ENCODE peak calls at places on chromosomes 2 and 18, in ten cellular contexts. One of them, this sample, is unnamed.

GRCh38 chr2:72367530-72368225 is 220.0 kb upstream of the CYP26B1 start:
- DNase-seq in PC-3: peak
- DNase-seq in foreskin fibroblast: peak
- DNase-seq in sigmoid colon: no peak
- DNase-seq in retinal pigment epithelial cell: peak
- DNase-seq in IMR-90: peak
- DNase-seq in coronary artery: peak
- DNase-seq in fibroblast of lung: peak
- DNase-seq in ascending aorta: peak
- DNase-seq in AG04450: peak
- DNase-seq in this sample: peak

GRCh38 chr2:190980630-190981214 is 33.2 kb downstream of the STAT1 start:
- DNase-seq in PC-3: no peak
- DNase-seq in sigmoid colon: no peak
- DNase-seq in foreskin fibroblast: no peak
- DNase-seq in AG04450: no peak
- DNase-seq in retinal pigment epithelial cell: no peak
- DNase-seq in coronary artery: no peak
- DNase-seq in ascending aorta: no peak
- DNase-seq in IMR-90: no peak
- DNase-seq in fibroblast of lung: no peak
- DNase-seq in this sample: no peak

GRCh38 chr2:165776796-165777195 is 17.3 kb downstream of the GALNT3 start:
- DNase-seq in foreskin fibroblast: no peak
- DNase-seq in coronary artery: no peak
- DNase-seq in retinal pigment epithelial cell: no peak
- DNase-seq in ascending aorta: no peak
- DNase-seq in sigmoid colon: no peak
- DNase-seq in PC-3: no peak
- DNase-seq in AG04450: no peak
- DNase-seq in fibroblast of lung: no peak
- DNase-seq in IMR-90: no peak
- DNase-seq in this sample: no peak

GRCh38 chr18:37575646-37576045 is 10.0 kb upstream of the CELF4 start:
- DNase-seq in ascending aorta: no peak
- DNase-seq in IMR-90: no peak
- DNase-seq in coronary artery: peak
- DNase-seq in AG04450: no peak
- DNase-seq in foreskin fibroblast: no peak
- DNase-seq in sigmoid colon: no peak
- DNase-seq in PC-3: no peak
- DNase-seq in fibroblast of lung: no peak
- DNase-seq in retinal pigment epithelial cell: no peak
- DNase-seq in this sample: no peak

GRCh38 chr18:21210278-21210677 is 31.8 kb upstream of the GREB1L start:
- DNase-seq in IMR-90: no peak
- DNase-seq in foreskin fibroblast: no peak
- DNase-seq in fibroblast of lung: no peak
- DNase-seq in AG04450: no peak
- DNase-seq in sigmoid colon: no peak
- DNase-seq in ascending aorta: no peak
- DNase-seq in coronary artery: no peak
- DNase-seq in retinal pigment epithelial cell: no peak
- DNase-seq in PC-3: no peak
- DNase-seq in this sample: no peak

GRCh38 chr2:208359632-208359986 is 47.0 kb upstream of the PTH2R start:
- DNase-seq in retinal pigment epithelial cell: no peak
- DNase-seq in PC-3: no peak
- DNase-seq in sigmoid colon: no peak
- DNase-seq in coronary artery: no peak
- DNase-seq in ascending aorta: no peak
- DNase-seq in fibroblast of lung: no peak
- DNase-seq in foreskin fibroblast: no peak
- DNase-seq in IMR-90: no peak
- DNase-seq in AG04450: no peak
- DNase-seq in this sample: no peak

GRCh38 chr2:54680397-54681032 is 42.9 kb upstream of the EML6 start:
- DNase-seq in IMR-90: peak
- DNase-seq in retinal pigment epithelial cell: no peak
- DNase-seq in ascending aorta: no peak
- DNase-seq in fibroblast of lung: no peak
- DNase-seq in sigmoid colon: no peak
- DNase-seq in foreskin fibroblast: no peak
- DNase-seq in PC-3: peak
- DNase-seq in coronary artery: no peak
- DNase-seq in AG04450: no peak
- DNase-seq in this sample: peak

GRCh38 chr2:198004173-198004572 is 199.8 kb downstream of the PLCL1 start:
- DNase-seq in retinal pigment epithelial cell: no peak
- DNase-seq in sigmoid colon: no peak
- DNase-seq in coronary artery: no peak
- DNase-seq in foreskin fibroblast: peak
- DNase-seq in AG04450: no peak
- DNase-seq in fibroblast of lung: peak
- DNase-seq in PC-3: no peak
- DNase-seq in ascending aorta: no peak
- DNase-seq in IMR-90: no peak
- DNase-seq in this sample: no peak

GRCh38 chr2:3323360-3324035 is 54.1 kb downstream of the EIPR1 start:
- DNase-seq in fibroblast of lung: no peak
- DNase-seq in AG04450: no peak
- DNase-seq in foreskin fibroblast: no peak
- DNase-seq in ascending aorta: no peak
- DNase-seq in retinal pigment epithelial cell: no peak
- DNase-seq in sigmoid colon: peak
- DNase-seq in PC-3: no peak
- DNase-seq in IMR-90: no peak
- DNase-seq in coronary artery: no peak
- DNase-seq in this sample: no peak

GRCh38 chr2:47016172-47016913 is 100.7 kb upstream of the MCFD2 start:
- DNase-seq in foreskin fibroblast: peak
- DNase-seq in IMR-90: peak
- DNase-seq in PC-3: peak
- DNase-seq in coronary artery: no peak
- DNase-seq in sigmoid colon: no peak
- DNase-seq in fibroblast of lung: peak
- DNase-seq in ascending aorta: no peak
- DNase-seq in AG04450: peak
- DNase-seq in retinal pigment epithelial cell: no peak
- DNase-seq in this sample: peak

GRCh38 chr2:26396734-26397298 is 4.9 kb upstream of the DRC1 start:
- DNase-seq in coronary artery: no peak
- DNase-seq in fibroblast of lung: no peak
- DNase-seq in sigmoid colon: no peak
- DNase-seq in foreskin fibroblast: no peak
- DNase-seq in retinal pigment epithelial cell: no peak
- DNase-seq in ascending aorta: no peak
- DNase-seq in AG04450: no peak
- DNase-seq in PC-3: no peak
- DNase-seq in IMR-90: no peak
- DNase-seq in this sample: no peak

GRCh38 chr2:186675380-186675779 is 18.5 kb upstream of the FAM171B start:
- DNase-seq in coronary artery: no peak
- DNase-seq in AG04450: no peak
- DNase-seq in foreskin fibroblast: no peak
- DNase-seq in sigmoid colon: no peak
- DNase-seq in retinal pigment epithelial cell: peak
- DNase-seq in ascending aorta: no peak
- DNase-seq in PC-3: no peak
- DNase-seq in fibroblast of lung: no peak
- DNase-seq in IMR-90: peak
- DNase-seq in this sample: no peak

GRCh38 chr2:216299130-216299529 is 73.2 kb downstream of the MARCHF4 start:
- DNase-seq in IMR-90: no peak
- DNase-seq in sigmoid colon: no peak
- DNase-seq in ascending aorta: no peak
- DNase-seq in AG04450: no peak
- DNase-seq in retinal pigment epithelial cell: no peak
- DNase-seq in coronary artery: no peak
- DNase-seq in foreskin fibroblast: no peak
- DNase-seq in PC-3: no peak
- DNase-seq in fibroblast of lung: no peak
- DNase-seq in this sample: no peak

GRCh38 chr2:154664248-154664647 is 34.2 kb upstream of the KCNJ3 start:
- DNase-seq in retinal pigment epithelial cell: no peak
- DNase-seq in coronary artery: no peak
- DNase-seq in ascending aorta: no peak
- DNase-seq in IMR-90: no peak
- DNase-seq in foreskin fibroblast: no peak
- DNase-seq in PC-3: no peak
- DNase-seq in fibroblast of lung: no peak
- DNase-seq in sigmoid colon: no peak
- DNase-seq in AG04450: no peak
- DNase-seq in this sample: no peak

DNA sequence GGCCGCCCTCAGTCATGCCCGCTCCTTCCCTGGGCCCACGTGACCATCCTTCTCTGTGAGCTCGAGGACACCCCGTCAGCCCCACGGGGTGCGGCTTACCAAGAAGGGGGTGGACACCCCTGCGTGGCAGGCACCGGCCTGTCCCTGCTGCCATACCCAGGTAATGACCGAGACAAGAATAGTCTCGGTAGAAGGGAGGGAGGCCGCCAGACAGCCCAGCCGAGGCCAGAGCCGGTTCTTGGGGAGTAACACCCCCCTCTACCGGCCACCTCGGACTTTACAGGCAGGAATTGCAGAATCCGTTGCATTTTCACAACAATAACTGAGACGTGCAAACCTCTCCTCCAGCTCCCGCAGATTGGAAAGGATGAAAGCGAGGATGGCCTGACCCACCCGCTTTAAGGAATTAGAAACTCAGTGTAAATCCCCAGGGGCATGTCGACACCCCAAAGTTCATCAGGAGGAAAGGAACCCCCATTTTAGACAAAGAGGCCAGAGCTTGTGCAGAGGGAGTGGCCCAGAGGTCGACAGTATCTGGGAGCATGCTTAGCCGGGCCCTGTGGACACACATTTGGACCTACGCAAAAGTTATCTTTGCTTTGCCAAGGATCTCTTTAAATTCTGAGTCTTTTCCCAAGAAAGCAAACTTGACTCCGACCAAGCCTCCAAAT is 60.1 kb upstream of the GLI2 start:
- DNase-seq in PC-3: peak
- DNase-seq in IMR-90: peak
- DNase-seq in AG04450: no peak
- DNase-seq in ascending aorta: no peak
- DNase-seq in sigmoid colon: peak
- DNase-seq in retinal pigment epithelial cell: no peak
- DNase-seq in coronary artery: no peak
- DNase-seq in fibroblast of lung: peak
- DNase-seq in foreskin fibroblast: peak
- DNase-seq in this sample: no peak
- TF ChIP-seq CTCF in PC-3: peak
- TF ChIP-seq CTCF in IMR-90: peak
- TF ChIP-seq CTCF in AG04450: peak
- TF ChIP-seq CTCF in ascending aorta: peak
- TF ChIP-seq CTCF in sigmoid colon: peak
- TF ChIP-seq CTCF in retinal pigment epithelial cell: peak
- TF ChIP-seq CTCF in coronary artery: peak
- TF ChIP-seq CTCF in fibroblast of lung: peak
- TF ChIP-seq CTCF in foreskin fibroblast: peak
- TF ChIP-seq CTCF in this sample: peak

DNA sequence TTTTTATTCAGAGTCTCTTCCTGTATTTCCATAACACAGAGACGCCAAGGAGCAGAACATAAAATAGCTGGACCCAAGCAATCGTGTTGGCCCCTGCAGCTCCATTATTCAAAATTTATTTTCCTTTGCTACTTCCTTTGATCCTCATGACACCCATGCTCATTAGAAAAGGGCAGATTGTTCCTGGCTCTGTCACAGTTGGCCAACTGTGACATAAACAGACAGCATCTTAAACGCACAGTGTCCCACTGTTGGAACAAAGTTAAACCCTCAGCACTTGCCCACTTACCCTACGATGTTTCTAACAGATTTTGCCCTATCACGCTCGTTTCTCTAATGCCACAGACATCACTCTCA is 35.9 kb downstream of the IL1R2 start:
- DNase-seq in sigmoid colon: no peak
- DNase-seq in retinal pigment epithelial cell: no peak
- DNase-seq in foreskin fibroblast: no peak
- DNase-seq in fibroblast of lung: no peak
- DNase-seq in AG04450: no peak
- DNase-seq in PC-3: no peak
- DNase-seq in ascending aorta: no peak
- DNase-seq in coronary artery: no peak
- DNase-seq in IMR-90: no peak
- DNase-seq in this sample: no peak
- H3K4me3 ChIP-seq in sigmoid colon: no peak
- H3K4me3 ChIP-seq in retinal pigment epithelial cell: no peak
- H3K4me3 ChIP-seq in foreskin fibroblast: no peak
- H3K4me3 ChIP-seq in fibroblast of lung: no peak
- H3K4me3 ChIP-seq in AG04450: no peak
- H3K4me3 ChIP-seq in PC-3: no peak
- H3K4me3 ChIP-seq in ascending aorta: no peak
- H3K4me3 ChIP-seq in coronary artery: no peak
- H3K4me3 ChIP-seq in IMR-90: no peak
- H3K4me3 ChIP-seq in this sample: no peak

DNA sequence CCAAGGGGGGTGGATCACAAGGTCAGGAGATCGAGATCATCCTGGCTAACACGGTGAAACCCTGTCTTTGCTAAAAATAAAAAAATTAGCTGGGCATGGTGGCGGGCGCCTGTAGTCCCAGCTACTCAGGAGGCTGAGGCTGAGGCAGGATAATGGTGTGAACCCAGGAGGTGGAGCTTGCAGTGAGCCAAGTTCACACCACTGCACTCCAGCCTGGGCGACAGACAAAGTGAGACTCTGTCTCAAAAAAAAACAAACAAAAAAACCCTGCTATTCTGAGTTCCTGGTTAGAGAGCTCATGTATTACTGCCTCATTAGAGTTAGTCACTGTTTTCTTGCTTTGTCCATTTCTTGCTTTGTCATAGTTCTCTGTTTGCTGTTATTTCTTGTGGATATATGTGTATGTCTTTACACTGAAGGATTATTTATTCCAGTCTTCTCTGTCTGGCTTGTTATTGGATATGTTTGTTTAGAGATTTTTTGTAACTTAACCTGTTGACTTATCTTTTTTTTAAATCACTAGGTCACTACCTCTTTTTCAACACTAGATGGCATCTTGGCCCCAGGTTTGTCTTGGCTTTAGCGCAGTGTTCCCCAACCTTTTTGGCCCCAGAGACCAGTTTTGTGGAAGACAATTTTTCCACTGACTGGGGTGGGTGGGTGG is 17.0 kb downstream of the TTLL4 start:
- DNase-seq in fibroblast of lung: peak
- DNase-seq in retinal pigment epithelial cell: no peak
- DNase-seq in sigmoid colon: no peak
- DNase-seq in coronary artery: no peak
- DNase-seq in PC-3: peak
- DNase-seq in ascending aorta: no peak
- DNase-seq in foreskin fibroblast: no peak
- DNase-seq in AG04450: no peak
- DNase-seq in IMR-90: peak
- DNase-seq in this sample: no peak
- TF ChIP-seq CTCF in fibroblast of lung: peak
- TF ChIP-seq CTCF in retinal pigment epithelial cell: peak
- TF ChIP-seq CTCF in sigmoid colon: peak
- TF ChIP-seq CTCF in coronary artery: no peak
- TF ChIP-seq CTCF in PC-3: peak
- TF ChIP-seq CTCF in ascending aorta: peak
- TF ChIP-seq CTCF in foreskin fibroblast: peak
- TF ChIP-seq CTCF in AG04450: peak
- TF ChIP-seq CTCF in IMR-90: peak
- TF ChIP-seq CTCF in this sample: peak

GRCh38 chr2:240134466-240134865 is 1.6 kb downstream of the COPS9 start:
- DNase-seq in fibroblast of lung: no peak
- DNase-seq in sigmoid colon: no peak
- DNase-seq in coronary artery: no peak
- DNase-seq in AG04450: no peak
- DNase-seq in ascending aorta: peak
- DNase-seq in PC-3: no peak
- DNase-seq in retinal pigment epithelial cell: no peak
- DNase-seq in IMR-90: no peak
- DNase-seq in foreskin fibroblast: no peak
- DNase-seq in this sample: no peak
- H3K4me3 ChIP-seq in fibroblast of lung: peak
- H3K4me3 ChIP-seq in sigmoid colon: no peak
- H3K4me3 ChIP-seq in coronary artery: no peak
- H3K4me3 ChIP-seq in AG04450: peak
- H3K4me3 ChIP-seq in ascending aorta: no peak
- H3K4me3 ChIP-seq in PC-3: peak
- H3K4me3 ChIP-seq in retinal pigment epithelial cell: no peak
- H3K4me3 ChIP-seq in IMR-90: no peak
- H3K4me3 ChIP-seq in foreskin fibroblast: peak
- H3K4me3 ChIP-seq in this sample: no peak